ENCODE peak calls at places on chromosome 12, in nine cellular contexts. E is mucosa of descending colon; N is fibroblast of lung; Z is hepatocyte; W is iPS DF 6.9; D is CD8-positive, alpha-beta T cell; F is prostate gland; V is left lung; R is right cardiac atrium. C is an unnamed sample. For H3K9me3, the result is how much of the 10 kb centered on the place peaks cover.

GRCh38 chr12:96427269-96427729 is 27.1 kb upstream of the CDK17 start:
- DNase-seq in E (no peak), N (peak), Z (peak), W (no peak), D (no peak), F (no peak), V (peak), R (peak), C (no peak)

GRCh38 chr12:63154560-63154959 is 3.6 kb upstream of the AVPR1A start:
- DNase-seq in E (no peak), N (no peak), Z (no peak), W (no peak), D (no peak), F (no peak), V (no peak), R (no peak), C (no peak)

GRCh38 chr12:69688021-69688420 is 11.1 kb downstream of the BEST3 start:
- DNase-seq in E (no peak), N (peak), Z (no peak), W (no peak), D (no peak), F (no peak), V (no peak), R (no peak), C (no peak)

GRCh38 chr12:13436696-13437391 is 240.3 kb downstream of the EMP1 start:
- DNase-seq in E (no peak), N (peak), Z (peak), W (no peak), D (no peak), F (no peak), V (no peak), R (peak), C (no peak)

GRCh38 chr12:89350661-89351488 is 1.4 kb downstream of the DUSP6 start:
- DNase-seq in E (peak), N (peak), Z (peak), W (no peak), D (peak), F (no peak), V (peak), R (peak), C (no peak)

GRCh38 chr12:10279937-10280336 is 27.7 kb upstream of the KLRD1 start:
- DNase-seq in E (no peak), N (no peak), Z (no peak), W (no peak), D (no peak), F (no peak), V (no peak), R (no peak), C (no peak)

GRCh38 chr12:121181181-121181580 is 28.7 kb upstream of the P2RX4 start:
- DNase-seq in E (no peak), N (peak), Z (no peak), W (no peak), D (no peak), F (no peak), V (no peak), R (no peak), C (no peak)

GRCh38 chr12:52564582-52564981 is 9.1 kb downstream of the KRT74 start:
- DNase-seq in E (no peak), N (no peak), Z (no peak), W (no peak), D (no peak), F (no peak), V (no peak), R (no peak), C (no peak)

GRCh38 chr12:18400186-18400585 is 138.9 kb downstream of the PIK3C2G start:
- DNase-seq in E (no peak), N (peak), Z (no peak), W (no peak), D (no peak), F (no peak), V (no peak), R (no peak), C (no peak)

GRCh38 chr12:115223322-115223721 is 539.3 kb upstream of the TBX3 start:
- DNase-seq in E (no peak), N (peak), Z (peak), W (no peak), D (no peak), F (no peak), V (no peak), R (no peak), C (no peak)

GRCh38 chr12:80622271-80622670 is 85.2 kb upstream of the MYF6 start:
- DNase-seq in E (no peak), N (peak), Z (no peak), W (no peak), D (no peak), F (no peak), V (no peak), R (no peak), C (no peak)

GRCh38 chr12:1357171-1357570 is 237.2 kb downstream of the FBXL14 start:
- DNase-seq in E (no peak), N (peak), Z (no peak), W (no peak), D (no peak), F (no peak), V (no peak), R (no peak), C (no peak)

GRCh38 chr12:25107920-25108319 is 87.0 kb downstream of the DNAI7 start:
- DNase-seq in E (no peak), N (no peak), Z (no peak), W (no peak), D (no peak), F (no peak), V (no peak), R (no peak), C (no peak)

GRCh38 chr12:29159690-29160089 is 10.6 kb downstream of the FAR2 start:
- DNase-seq in E (no peak), N (no peak), Z (no peak), W (no peak), D (no peak), F (no peak), V (no peak), R (no peak), C (no peak)

GRCh38 chr12:25970082-25970481 is 11.6 kb downstream of the RASSF8 start:
- DNase-seq in E (no peak), N (peak), Z (no peak), W (no peak), D (no peak), F (no peak), V (no peak), R (no peak), C (no peak)

GRCh38 chr12:86914716-86915115 is 658.5 kb upstream of the MGAT4C start:
- DNase-seq in E (no peak), N (peak), Z (peak), W (no peak), D (no peak), F (no peak), V (no peak), R (no peak), C (no peak)

GRCh38 chr12:11719678-11720099 is 70.2 kb downstream of the ETV6 start:
- DNase-seq in E (no peak), N (peak), Z (no peak), W (no peak), D (no peak), F (no peak), V (peak), R (peak), C (no peak)

GRCh38 chr12:93591137-93591868 is 18.8 kb downstream of the SOCS2 start:
- DNase-seq in E (peak), N (peak), Z (peak), W (no peak), D (peak), F (peak), V (peak), R (peak), C (peak)

GRCh38 chr12:5912011-5912410 is 33.0 kb downstream of the ANO2 start:
- DNase-seq in E (no peak), N (no peak), Z (no peak), W (no peak), D (no peak), F (no peak), V (no peak), R (no peak), C (no peak)

GRCh38 chr12:226401-226800 is 12.4 kb upstream of the SLC6A12 start:
- DNase-seq in E (no peak), N (no peak), Z (no peak), W (no peak), D (no peak), F (no peak), V (no peak), R (no peak), C (no peak)

GRCh38 chr12:114263031-114263825 is 142.7 kb downstream of the TBX5 start:
- DNase-seq in E (no peak), N (peak), Z (no peak), W (no peak), D (no peak), F (no peak), V (no peak), R (no peak), C (no peak)

GRCh38 chr12:55970775-55971174 is 3.1 kb upstream of the RAB5B start:
- DNase-seq in E (no peak), N (peak), Z (no peak), W (no peak), D (no peak), F (no peak), V (no peak), R (no peak), C (no peak)

GRCh38 chr12:82314406-82314892 is 43.7 kb downstream of the CCDC59 start:
- DNase-seq in E (peak), N (no peak), Z (peak), W (peak), D (no peak), F (no peak), V (peak), R (no peak), C (no peak)

GRCh38 chr12:39883411-39883810 is 222.5 kb downstream of the SLC2A13 start:
- DNase-seq in E (no peak), N (no peak), Z (no peak), W (no peak), D (no peak), F (no peak), V (no peak), R (no peak), C (no peak)

GRCh38 chr12:103868215-103868614 is 27.2 kb upstream of the NT5DC3 start:
- DNase-seq in E (no peak), N (peak), Z (no peak), W (no peak), D (no peak), F (no peak), V (no peak), R (no peak), C (no peak)

GRCh38 chr12:88703790-88704189 is 123.5 kb upstream of the KITLG start:
- DNase-seq in E (no peak), N (peak), Z (no peak), W (no peak), D (no peak), F (no peak), V (no peak), R (no peak), C (no peak)

GRCh38 chr12:7092229-7092985 is at the start of gene C1R:
- DNase-seq in E (peak), N (peak), Z (peak), W (no peak), D (peak), F (peak), V (peak), R (peak), C (peak)

GRCh38 chr12:38152816-38153736 is 163.5 kb upstream of the ALG10B start:
- DNase-seq in E (no peak), N (no peak), Z (no peak), W (no peak), D (no peak), F (no peak), V (peak), R (no peak), C (no peak)

GRCh38 chr12:38149395-38150073 is 167.0 kb upstream of the ALG10B start:
- DNase-seq in E (no peak), N (no peak), Z (no peak), W (no peak), D (no peak), F (no peak), V (peak), R (no peak), C (no peak)

GRCh38 chr12:38154096-38155019 is 162.2 kb upstream of the ALG10B start:
- DNase-seq in E (no peak), N (no peak), Z (no peak), W (no peak), D (no peak), F (no peak), V (peak), R (no peak), C (no peak)

GRCh38 chr12:38153737-38154061 is 162.9 kb upstream of the ALG10B start:
- DNase-seq in E (no peak), N (no peak), Z (no peak), W (no peak), D (no peak), F (no peak), V (no peak), R (no peak), C (no peak)

DNA sequence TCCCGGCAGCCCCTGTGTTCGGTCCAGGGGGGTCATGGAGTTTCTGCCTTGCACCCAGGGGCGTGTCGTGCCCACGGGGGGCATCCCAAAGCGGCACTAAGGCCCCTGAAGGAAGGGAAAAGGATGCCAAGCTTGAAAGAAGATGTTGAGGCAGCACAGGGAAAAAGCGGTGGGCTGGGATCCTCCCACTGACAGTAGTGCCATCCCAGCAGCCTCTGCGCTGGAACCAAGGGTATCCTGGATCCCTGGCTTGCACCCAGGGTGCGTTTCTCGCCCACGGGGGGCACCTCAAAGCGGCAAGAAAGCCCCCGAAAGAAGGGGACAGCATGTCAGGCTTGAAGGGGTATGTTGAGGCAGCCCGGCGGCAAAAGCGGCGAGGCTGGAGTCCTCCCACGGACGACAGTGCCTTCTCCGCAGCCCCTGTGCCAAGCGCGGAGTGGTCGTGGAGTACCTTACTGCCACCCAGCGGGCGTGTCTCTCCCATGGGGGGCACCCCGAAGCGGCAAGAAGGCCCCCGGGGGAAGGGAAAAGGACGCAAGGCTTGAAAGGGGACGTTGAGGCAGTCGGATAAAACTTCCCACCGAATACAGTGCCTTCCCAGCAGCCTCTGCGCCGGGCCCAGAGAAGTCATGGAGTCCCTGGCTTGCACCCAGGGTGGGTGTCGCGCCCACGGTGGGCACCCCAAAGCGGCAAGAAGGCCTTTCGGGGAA is 164.4 kb upstream of the ALG10B start:
- DNase-seq in E (no peak), N (no peak), Z (no peak), W (no peak), D (no peak), F (no peak), V (peak), R (no peak), C (no peak)
- H3K9me3 ChIP-seq in E (under half), N (under half), Z (under half), W (under half), D (under half), F (under half), V (under half), R (under half), C (under half)

GRCh38 chr12:132945806-132946506 is 10.2 kb downstream of the ZNF605 start:
- DNase-seq in E (no peak), N (no peak), Z (no peak), W (no peak), D (no peak), F (no peak), V (no peak), R (no peak), C (no peak)

GRCh38 chr12:132940071-132940719 is 15.9 kb downstream of the ZNF605 start:
- DNase-seq in E (no peak), N (no peak), Z (no peak), W (no peak), D (no peak), F (no peak), V (no peak), R (no peak), C (no peak)

GRCh38 chr12:132941336-132941954 is 14.7 kb downstream of the ZNF605 start:
- DNase-seq in E (no peak), N (no peak), Z (no peak), W (no peak), D (no peak), F (no peak), V (no peak), R (no peak), C (no peak)

GRCh38 chr12:132946507-132946820 is 9.6 kb downstream of the ZNF605 start:
- DNase-seq in E (no peak), N (no peak), Z (no peak), W (no peak), D (no peak), F (no peak), V (no peak), R (no peak), C (no peak)

GRCh38 chr12:132942611-132943010 is 13.5 kb downstream of the ZNF605 start:
- DNase-seq in E (no peak), N (no peak), Z (no peak), W (no peak), D (no peak), F (no peak), V (no peak), R (no peak), C (no peak)
- H3K9me3 ChIP-seq in E (half or more), N (under half), Z (under half), W (under half), D (under half), F (under half), V (half or more), R (under half), C (under half)

GRCh38 chr12:75578546-75578945 is 67.1 kb upstream of the KRR1 start:
- DNase-seq in E (no peak), N (no peak), Z (no peak), W (no peak), D (no peak), F (no peak), V (no peak), R (no peak), C (no peak)
- H3K9me3 ChIP-seq in E (under half), N (under half), Z (under half), W (under half), D (under half), F (under half), V (under half), R (under half), C (under half)

DNA sequence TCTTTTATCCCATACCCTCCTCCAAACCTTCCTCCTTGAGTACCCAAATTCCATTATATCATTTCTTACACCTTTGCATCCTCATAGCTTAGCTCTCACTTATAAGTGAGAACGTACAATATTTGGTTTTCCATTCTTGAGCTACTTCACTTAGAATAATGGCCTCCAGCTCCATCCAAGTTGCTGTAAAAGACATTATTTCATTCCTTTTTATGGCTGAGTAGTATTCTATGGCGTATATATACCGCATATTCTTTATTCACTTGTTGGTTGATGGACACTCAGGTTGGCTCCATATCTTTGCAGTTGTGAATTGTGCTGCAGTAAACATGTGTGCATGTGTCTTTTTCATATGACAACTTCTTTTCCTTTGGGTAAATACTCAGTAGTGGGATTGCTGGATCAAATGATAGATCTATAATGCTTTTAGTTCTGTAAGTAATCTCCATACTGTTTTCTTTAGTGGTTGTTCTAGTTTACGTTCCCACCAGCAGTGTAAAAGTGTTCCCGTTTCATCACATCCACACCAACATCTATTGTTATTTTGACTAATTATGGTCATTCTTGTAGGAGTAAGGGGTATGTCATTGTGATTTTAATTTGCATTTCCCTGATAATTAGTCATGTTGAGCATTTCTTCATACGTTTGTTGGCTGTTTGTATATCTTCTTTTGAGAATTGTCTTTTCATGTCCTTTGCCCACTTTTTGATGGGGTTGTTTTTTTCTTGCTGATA is 10.1 kb downstream of the RAB21 start:
- DNase-seq in E (no peak), N (no peak), Z (no peak), W (no peak), D (no peak), F (no peak), V (no peak), R (no peak), C (no peak)
- H3K9me3 ChIP-seq in E (under half), N (under half), Z (under half), W (under half), D (under half), F (under half), V (under half), R (under half), C (under half)

GRCh38 chr12:19994970-19995369 is 373.4 kb upstream of the PDE3A start:
- DNase-seq in E (no peak), N (no peak), Z (no peak), W (no peak), D (no peak), F (no peak), V (no peak), R (no peak), C (no peak)

GRCh38 chr12:19988918-19989317 is 379.4 kb upstream of the PDE3A start:
- DNase-seq in E (no peak), N (no peak), Z (no peak), W (no peak), D (no peak), F (no peak), V (no peak), R (no peak), C (no peak)

GRCh38 chr12:19988457-19988856 is 379.9 kb upstream of the PDE3A start:
- DNase-seq in E (no peak), N (peak), Z (no peak), W (no peak), D (no peak), F (peak), V (no peak), R (no peak), C (no peak)

GRCh38 chr12:19997996-19998395 is 370.3 kb upstream of the PDE3A start:
- DNase-seq in E (no peak), N (no peak), Z (no peak), W (no peak), D (no peak), F (no peak), V (no peak), R (no peak), C (no peak)

DNA sequence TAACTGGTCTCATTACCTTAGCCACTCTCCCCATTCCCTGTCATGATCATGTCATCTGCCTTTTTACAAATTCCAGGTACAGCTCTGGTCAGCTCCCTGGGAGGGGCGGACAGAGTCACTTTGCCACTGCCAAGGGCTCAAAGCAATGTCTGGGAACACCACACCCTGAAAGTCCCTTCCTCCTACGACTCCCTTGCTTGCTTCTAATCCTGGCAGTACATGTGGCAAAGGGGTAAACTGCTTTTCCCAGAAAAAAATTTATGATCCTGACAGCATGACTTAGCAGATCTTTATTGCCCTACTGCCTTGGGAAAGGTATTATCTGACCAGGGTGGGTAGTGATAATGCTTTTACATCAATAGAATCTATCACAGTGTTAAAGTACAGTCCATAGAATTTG is 376.0 kb upstream of the PDE3A start:
- DNase-seq in E (peak), N (no peak), Z (peak), W (no peak), D (no peak), F (no peak), V (no peak), R (no peak), C (no peak)
- H3K9me3 ChIP-seq in E (under half), N (under half), Z (under half), W (under half), D (under half), F (under half), V (under half), R (under half), C (under half)

GRCh38 chr12:42741771-42742510 is 152.4 kb upstream of the PRICKLE1 start:
- DNase-seq in E (no peak), N (peak), Z (no peak), W (no peak), D (no peak), F (no peak), V (no peak), R (no peak), C (no peak)

GRCh38 chr12:42737364-42737763 is 147.8 kb upstream of the PRICKLE1 start:
- DNase-seq in E (no peak), N (no peak), Z (no peak), W (no peak), D (no peak), F (no peak), V (no peak), R (no peak), C (no peak)

GRCh38 chr12:42744539-42745156 is 155.1 kb upstream of the PRICKLE1 start:
- DNase-seq in E (no peak), N (peak), Z (peak), W (no peak), D (no peak), F (peak), V (no peak), R (no peak), C (no peak)

GRCh38 chr12:42742691-42743090 is 153.1 kb upstream of the PRICKLE1 start:
- DNase-seq in E (no peak), N (no peak), Z (no peak), W (no peak), D (no peak), F (no peak), V (no peak), R (no peak), C (no peak)
- H3K9me3 ChIP-seq in E (under half), N (under half), Z (under half), W (under half), D (under half), F (under half), V (under half), R (under half), C (under half)